ENCODE peak calls at places on chromosomes 7 and 10, in four cellular contexts. Q is GOT3, W is mucosa of gallbladder, Z is OCI-M1. T is an unnamed sample.

GRCh38 chr7:27176343-27176731 is 2.2 kb upstream of the HOXA10 start:
- DNase-seq in Q (no peak), Z (no peak), W (no peak), T (no peak)

GRCh38 chr10:30080161-30080560 is 20.8 kb upstream of the JCAD start:
- DNase-seq in Z (no peak), W (no peak), Q (no peak), T (no peak)

GRCh38 chr10:84194424-84195043 is at the start of gene CDHR1:
- DNase-seq in Z (no peak), Q (no peak), W (no peak), T (no peak)

GRCh38 chr10:86334515-86335085 is 32.0 kb downstream of the GRID1 start:
- DNase-seq in Z (no peak), W (no peak), Q (no peak), T (no peak)

GRCh38 chr10:71769279-71769823 is 4.0 kb downstream of the VSIR start:
- DNase-seq in W (no peak), Z (peak), Q (no peak), T (no peak)

GRCh38 chr7:5456420-5456819 is 32.8 kb upstream of the TNRC18 start:
- DNase-seq in Z (no peak), W (no peak), Q (no peak), T (no peak)

GRCh38 chr7:82263880-82264751 is 179.5 kb downstream of the CACNA2D1 start:
- DNase-seq in Q (no peak), W (no peak), Z (no peak), T (no peak)

GRCh38 chr10:122861724-122862161 is 16.1 kb upstream of the CUZD1 start:
- DNase-seq in W (no peak), Z (peak), Q (no peak), T (no peak)

GRCh38 chr7:135929692-135930091 is 47.5 kb downstream of the MTPN start:
- DNase-seq in W (no peak), Q (no peak), Z (peak), T (no peak)

GRCh38 chr10:131735577-131735976 is 165.2 kb upstream of the PPP2R2D start:
- DNase-seq in Q (no peak), Z (no peak), W (no peak), T (no peak)

GRCh38 chr7:131329176-131329570 is 1.5 kb downstream of the MKLN1 start:
- DNase-seq in Q (no peak), Z (peak), W (no peak), T (no peak)

GRCh38 chr7:49778731-49779270 is 5.4 kb downstream of the VWC2 start:
- DNase-seq in Z (no peak), Q (no peak), W (no peak), T (no peak)

GRCh38 chr10:132876131-132876860 is 66.1 kb downstream of the CFAP46 start:
- DNase-seq in W (no peak), Q (no peak), Z (no peak), T (no peak)

GRCh38 chr10:48579251-48579960 is 25.5 kb downstream of the ARHGAP22 start:
- DNase-seq in Q (no peak), Z (no peak), W (no peak), T (no peak)

GRCh38 chr7:64504581-64505120 is 58.2 kb downstream of the ZNF680 start:
- DNase-seq in Q (no peak), Z (no peak), W (no peak), T (no peak)

GRCh38 chr10:49131507-49132385 is 2.1 kb downstream of the FAM170B start:
- DNase-seq in W (no peak), Z (no peak), Q (no peak), T (no peak)

GRCh38 chr10:59560161-59560560 is 149.5 kb downstream of the SLC16A9 start:
- DNase-seq in Q (no peak), Z (no peak), W (no peak), T (no peak)

GRCh38 chr7:64873517-64873916 is 29.6 kb upstream of the ZNF273 start:
- DNase-seq in W (no peak), Q (no peak), Z (no peak), T (peak)

GRCh38 chr10:57786850-57787750 is 480.6 kb downstream of the IPMK start:
- DNase-seq in W (no peak), Q (no peak), Z (no peak), T (no peak)

GRCh38 chr10:13953371-13953770 is 366.6 kb downstream of the PRPF18 start:
- DNase-seq in W (no peak), Q (no peak), Z (no peak), T (no peak)

GRCh38 chr10:76397957-76398665 is 966.7 kb downstream of the LRMDA start:
- DNase-seq in Z (no peak), W (no peak), Q (no peak), T (no peak)

GRCh38 chr10:17003151-17003550 is 126.5 kb downstream of the CUBN start:
- DNase-seq in Q (no peak), Z (peak), W (no peak), T (no peak)

GRCh38 chr10:112435013-112435619 is 11.6 kb downstream of the ZDHHC6 start:
- DNase-seq in W (no peak), Q (no peak), Z (peak), T (no peak)

T was measured in lung.